ENCODE peak calls at places on chromosome 22, in five cellular contexts. One of them, this sample, is unnamed. For H3K4me1, the result is how much of the 10 kb centered on the place peaks cover.

GRCh38 chr22:29146771-29147170 is 58.9 kb upstream of the EMID1 start:
- DNase-seq in heart left ventricle: no peak
- DNase-seq in colonic mucosa: no peak
- DNase-seq in GM23248: no peak
- DNase-seq in hepatocyte: no peak
- DNase-seq in this sample: no peak

GRCh38 chr22:36021649-36022048 is 7.0 kb downstream of the RBFOX2 start:
- DNase-seq in GM23248: no peak
- DNase-seq in hepatocyte: no peak
- DNase-seq in colonic mucosa: no peak
- DNase-seq in heart left ventricle: no peak
- DNase-seq in this sample: no peak

GRCh38 chr22:36433318-36434231 is 45.8 kb upstream of the MYH9 start:
- DNase-seq in heart left ventricle: no peak
- DNase-seq in GM23248: no peak
- DNase-seq in colonic mucosa: peak
- DNase-seq in hepatocyte: no peak
- DNase-seq in this sample: peak

GRCh38 chr22:33923660-33924246 is 3.5 kb upstream of the LARGE1 start:
- DNase-seq in GM23248: peak
- DNase-seq in hepatocyte: peak
- DNase-seq in colonic mucosa: peak
- DNase-seq in heart left ventricle: peak
- DNase-seq in this sample: peak

GRCh38 chr22:33477131-33478111 is 419.2 kb upstream of the SYN3 start:
- DNase-seq in colonic mucosa: no peak
- DNase-seq in heart left ventricle: no peak
- DNase-seq in hepatocyte: no peak
- DNase-seq in GM23248: no peak
- DNase-seq in this sample: no peak

GRCh38 chr22:38454011-38454360 is 1.0 kb downstream of the KCNJ4 start:
- DNase-seq in GM23248: no peak
- DNase-seq in colonic mucosa: no peak
- DNase-seq in hepatocyte: no peak
- DNase-seq in heart left ventricle: no peak
- DNase-seq in this sample: no peak

GRCh38 chr22:29747832-29748231 is 19.0 kb downstream of the ZMAT5 start:
- DNase-seq in heart left ventricle: no peak
- DNase-seq in hepatocyte: no peak
- DNase-seq in GM23248: no peak
- DNase-seq in colonic mucosa: no peak
- DNase-seq in this sample: no peak

GRCh38 chr22:31637375-31637937 is 24.6 kb downstream of the PISD start:
- DNase-seq in hepatocyte: no peak
- DNase-seq in GM23248: no peak
- DNase-seq in colonic mucosa: no peak
- DNase-seq in heart left ventricle: no peak
- DNase-seq in this sample: no peak

GRCh38 chr22:30763815-30764686 is 69.4 kb downstream of the OSBP2 start:
- DNase-seq in colonic mucosa: peak
- DNase-seq in GM23248: peak
- DNase-seq in heart left ventricle: peak
- DNase-seq in hepatocyte: peak
- DNase-seq in this sample: no peak

GRCh38 chr22:37552560-37553163 is 7.6 kb upstream of the CDC42EP1 start:
- DNase-seq in hepatocyte: peak
- DNase-seq in GM23248: peak
- DNase-seq in heart left ventricle: peak
- DNase-seq in colonic mucosa: peak
- DNase-seq in this sample: no peak

GRCh38 chr22:37219534-37219933 is 7.3 kb upstream of the SSTR3 start:
- DNase-seq in GM23248: no peak
- DNase-seq in colonic mucosa: no peak
- DNase-seq in hepatocyte: no peak
- DNase-seq in heart left ventricle: no peak
- DNase-seq in this sample: no peak

GRCh38 chr22:32480238-32480637 is 5.6 kb downstream of the FBXO7 start:
- DNase-seq in colonic mucosa: no peak
- DNase-seq in hepatocyte: no peak
- DNase-seq in heart left ventricle: no peak
- DNase-seq in GM23248: no peak
- DNase-seq in this sample: no peak

GRCh38 chr22:30026751-30027150 is 53.5 kb upstream of the HORMAD2 start:
- DNase-seq in colonic mucosa: no peak
- DNase-seq in hepatocyte: no peak
- DNase-seq in GM23248: no peak
- DNase-seq in heart left ventricle: no peak
- DNase-seq in this sample: no peak

GRCh38 chr22:47692811-47693210 is 930.4 kb downstream of the TBC1D22A start:
- DNase-seq in heart left ventricle: no peak
- DNase-seq in GM23248: no peak
- DNase-seq in hepatocyte: no peak
- DNase-seq in colonic mucosa: no peak
- DNase-seq in this sample: no peak

GRCh38 chr22:19884161-19884953 is 29.7 kb upstream of the GNB1L start:
- DNase-seq in GM23248: no peak
- DNase-seq in hepatocyte: no peak
- DNase-seq in heart left ventricle: no peak
- DNase-seq in colonic mucosa: no peak
- DNase-seq in this sample: no peak

GRCh38 chr22:23184764-23185113 is 4.4 kb downstream of the BCR start:
- DNase-seq in heart left ventricle: no peak
- DNase-seq in GM23248: no peak
- DNase-seq in colonic mucosa: no peak
- DNase-seq in hepatocyte: no peak
- DNase-seq in this sample: no peak

GRCh38 chr22:19904174-19904856 is 37.3 kb upstream of the COMT start:
- DNase-seq in colonic mucosa: no peak
- DNase-seq in heart left ventricle: no peak
- DNase-seq in hepatocyte: no peak
- DNase-seq in GM23248: no peak
- DNase-seq in this sample: no peak

GRCh38 chr22:41576877-41577276 is 12.8 kb downstream of the PMM1 start:
- DNase-seq in hepatocyte: peak
- DNase-seq in GM23248: peak
- DNase-seq in heart left ventricle: peak
- DNase-seq in colonic mucosa: peak
- DNase-seq in this sample: peak

GRCh38 chr22:43343262-43343988 is at the start of gene SCUBE1:
- DNase-seq in heart left ventricle: peak
- DNase-seq in hepatocyte: peak
- DNase-seq in GM23248: peak
- DNase-seq in colonic mucosa: peak
- DNase-seq in this sample: peak
- H3K4me3 ChIP-seq in heart left ventricle: peak
- H3K4me3 ChIP-seq in hepatocyte: peak
- H3K4me3 ChIP-seq in GM23248: no peak
- H3K4me3 ChIP-seq in colonic mucosa: peak
- H3K4me3 ChIP-seq in this sample: no peak

DNA sequence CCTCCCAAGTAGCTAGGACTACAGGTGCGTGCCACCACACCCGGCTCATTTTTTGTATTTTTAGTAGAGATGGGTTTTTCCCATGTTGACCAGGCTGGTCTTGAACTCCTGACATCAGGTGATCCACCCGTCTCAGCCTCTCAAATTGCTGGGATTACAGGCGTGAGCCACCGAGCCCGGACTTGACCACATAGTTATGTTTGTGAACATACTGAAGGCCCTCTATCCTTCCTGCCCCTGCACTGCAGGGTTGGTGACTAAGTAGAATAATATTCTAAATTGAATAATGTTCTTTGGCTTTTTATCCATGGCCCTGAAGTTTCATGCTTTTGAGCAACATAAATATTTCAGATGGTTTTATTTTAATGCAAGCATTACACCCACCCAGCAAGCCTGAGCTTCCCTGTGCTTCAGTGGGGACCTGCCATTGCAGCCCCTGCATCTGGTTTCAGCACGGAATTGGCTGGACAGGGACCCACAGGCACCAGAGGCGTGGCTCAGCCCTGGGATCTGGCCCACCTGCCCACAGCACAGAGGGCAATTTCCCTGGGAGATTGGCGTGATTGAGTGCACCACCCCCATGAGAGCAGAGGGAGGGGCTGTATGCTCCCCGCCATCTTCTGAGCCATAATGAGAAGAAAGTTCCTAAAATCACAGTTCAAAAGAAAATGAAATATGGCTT is 460.5 kb downstream of the BRD1 start:
- DNase-seq in colonic mucosa: peak
- DNase-seq in heart left ventricle: no peak
- DNase-seq in hepatocyte: no peak
- DNase-seq in GM23248: no peak
- DNase-seq in this sample: no peak
- H3K4me1 ChIP-seq in colonic mucosa: under half
- H3K4me1 ChIP-seq in heart left ventricle: under half
- H3K4me1 ChIP-seq in hepatocyte: under half
- H3K4me1 ChIP-seq in GM23248: under half
- H3K4me1 ChIP-seq in this sample: under half

DNA sequence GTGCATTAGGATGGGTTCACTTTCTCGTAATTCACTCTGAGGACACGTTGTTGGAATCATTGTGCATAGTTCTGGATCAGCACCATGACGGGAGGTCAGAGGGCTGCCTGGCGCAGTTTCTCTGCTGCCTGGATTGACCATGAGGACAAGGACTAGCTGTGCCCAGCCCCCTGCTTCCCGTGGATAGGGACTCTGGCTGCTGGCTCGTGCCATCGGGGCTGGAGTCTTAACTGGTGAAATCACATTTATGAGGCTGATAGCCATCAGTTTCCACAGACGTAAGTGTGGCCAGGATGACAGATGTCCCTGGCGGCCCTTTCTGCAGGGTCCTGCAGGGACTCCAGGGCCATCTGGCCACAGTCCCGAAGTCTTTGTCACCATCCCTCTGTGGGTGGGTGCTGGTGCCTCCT is 24.1 kb upstream of the GRAMD4 start:
- DNase-seq in hepatocyte: peak
- DNase-seq in GM23248: peak
- DNase-seq in colonic mucosa: no peak
- DNase-seq in heart left ventricle: peak
- DNase-seq in this sample: no peak
- H3K4me3 ChIP-seq in hepatocyte: no peak
- H3K4me3 ChIP-seq in GM23248: no peak
- H3K4me3 ChIP-seq in colonic mucosa: no peak
- H3K4me3 ChIP-seq in heart left ventricle: no peak
- H3K4me3 ChIP-seq in this sample: no peak

DNA sequence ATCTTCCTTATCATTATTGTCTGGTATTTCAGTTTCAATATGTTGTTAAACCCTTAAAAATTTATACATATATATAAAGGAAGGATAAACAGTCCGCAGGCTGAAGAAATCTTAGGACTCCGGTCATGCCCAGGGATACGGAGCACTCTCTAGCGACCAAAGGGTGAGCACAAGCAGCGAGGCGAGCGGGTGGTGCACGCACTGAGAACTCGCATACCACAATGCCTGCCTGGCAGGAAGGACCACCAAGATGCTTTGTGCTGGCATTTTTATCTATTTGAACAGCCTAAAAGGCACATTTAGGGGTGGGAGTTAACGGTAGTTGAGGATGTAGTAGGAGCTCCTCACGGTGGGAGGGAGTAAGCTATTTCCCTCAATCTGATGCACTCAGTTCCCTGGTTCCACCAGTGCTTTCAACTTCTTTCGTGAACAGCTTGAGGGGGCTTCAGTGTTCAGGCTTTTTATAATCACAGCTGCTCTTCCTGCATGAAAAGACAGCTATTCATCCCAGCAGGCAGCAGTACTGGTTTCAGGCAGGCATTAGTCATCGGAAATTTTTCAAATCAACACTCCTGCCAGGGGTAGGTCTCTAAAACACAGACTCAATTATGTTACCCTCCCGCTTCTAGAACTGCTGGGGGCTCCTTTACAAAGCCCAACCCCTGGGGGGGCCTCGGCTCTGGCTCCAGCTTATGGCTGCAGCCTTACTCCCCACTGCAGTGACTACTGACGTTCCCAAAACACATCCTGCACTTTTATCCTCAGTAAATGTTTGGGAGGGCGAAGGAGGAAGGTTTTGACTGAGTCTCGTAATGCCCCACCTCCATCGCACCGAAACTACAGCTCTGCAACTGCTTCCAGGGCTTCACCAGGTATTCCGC is 6.0 kb downstream of the POLDIP3 start:
- DNase-seq in colonic mucosa: no peak
- DNase-seq in GM23248: peak
- DNase-seq in hepatocyte: no peak
- DNase-seq in heart left ventricle: no peak
- DNase-seq in this sample: no peak
- H3K4me1 ChIP-seq in colonic mucosa: under half
- H3K4me1 ChIP-seq in GM23248: half or more
- H3K4me1 ChIP-seq in hepatocyte: under half
- H3K4me1 ChIP-seq in heart left ventricle: half or more
- H3K4me1 ChIP-seq in this sample: under half

This sample was measured in mucosa of descending colon.